ENCODE peak calls at places on chromosomes 13 and 19, in four cellular contexts. One of them, this sample, is unnamed.
A peak's percentile ranks its signal among the peaks of the same experiment; 100 is the strongest.

GRCh38 chr19:15429825-15430467 is 11.2 kb upstream of the AKAP8L start:
- DNase-seq in AG09309: no peak
- DNase-seq in activated B cell treated with CpG ODN at 0.5 μM for 24 hours: no peak
- DNase-seq in heart left ventricle: peak; percentile 22
- DNase-seq in this sample: no peak

GRCh38 chr19:35004517-35005255 is 4.6 kb downstream of the GRAMD1A start:
- DNase-seq in AG09309: no peak
- DNase-seq in activated B cell treated with CpG ODN at 0.5 μM for 24 hours: no peak
- DNase-seq in heart left ventricle: peak; percentile 22
- DNase-seq in this sample: no peak

GRCh38 chr13:43240278-43240677 is 216.9 kb downstream of the DNAJC15 start:
- DNase-seq in AG09309: no peak
- DNase-seq in activated B cell treated with CpG ODN at 0.5 μM for 24 hours: no peak
- DNase-seq in heart left ventricle: no peak
- DNase-seq in this sample: no peak

GRCh38 chr13:34302596-34302995 is 484.6 kb downstream of the RFC3 start:
- DNase-seq in AG09309: no peak
- DNase-seq in activated B cell treated with CpG ODN at 0.5 μM for 24 hours: no peak
- DNase-seq in heart left ventricle: no peak
- DNase-seq in this sample: no peak

GRCh38 chr19:662962-663681 is at the start of gene RNF126:
- DNase-seq in AG09309: peak; percentile 51
- DNase-seq in activated B cell treated with CpG ODN at 0.5 μM for 24 hours: peak; percentile 90
- DNase-seq in heart left ventricle: peak; percentile 94
- DNase-seq in this sample: peak; percentile 84

GRCh38 chr13:39835253-39835652 is 179.8 kb downstream of the COG6 start:
- DNase-seq in AG09309: no peak
- DNase-seq in activated B cell treated with CpG ODN at 0.5 μM for 24 hours: no peak
- DNase-seq in heart left ventricle: no peak
- DNase-seq in this sample: no peak

GRCh38 chr19:6802336-6803035 is 30.0 kb downstream of the VAV1 start:
- DNase-seq in AG09309: no peak
- DNase-seq in activated B cell treated with CpG ODN at 0.5 μM for 24 hours: peak; percentile 64
- DNase-seq in heart left ventricle: peak; percentile 59
- DNase-seq in this sample: no peak

GRCh38 chr13:101785858-101786257 is 333.4 kb downstream of the ITGBL1 start:
- DNase-seq in AG09309: no peak
- DNase-seq in activated B cell treated with CpG ODN at 0.5 μM for 24 hours: no peak
- DNase-seq in heart left ventricle: peak; percentile 42
- DNase-seq in this sample: no peak

GRCh38 chr19:18635831-18636182 is 1.0 kb upstream of the KLHL26 start:
- DNase-seq in AG09309: no peak
- DNase-seq in activated B cell treated with CpG ODN at 0.5 μM for 24 hours: no peak
- DNase-seq in heart left ventricle: no peak
- DNase-seq in this sample: no peak

GRCh38 chr13:107339209-107339608 is 771.3 kb upstream of the ARGLU1 start:
- DNase-seq in AG09309: no peak
- DNase-seq in activated B cell treated with CpG ODN at 0.5 μM for 24 hours: no peak
- DNase-seq in heart left ventricle: no peak
- DNase-seq in this sample: no peak

GRCh38 chr13:94556016-94556415 is 39.9 kb downstream of the TGDS start:
- DNase-seq in AG09309: no peak
- DNase-seq in activated B cell treated with CpG ODN at 0.5 μM for 24 hours: no peak
- DNase-seq in heart left ventricle: no peak
- DNase-seq in this sample: no peak
- TF ChIP-seq CTCF in AG09309: no peak
- TF ChIP-seq CTCF in activated B cell treated with CpG ODN at 0.5 μM for 24 hours: no peak
- TF ChIP-seq CTCF in heart left ventricle: no peak
- TF ChIP-seq CTCF in this sample: no peak

DNA sequence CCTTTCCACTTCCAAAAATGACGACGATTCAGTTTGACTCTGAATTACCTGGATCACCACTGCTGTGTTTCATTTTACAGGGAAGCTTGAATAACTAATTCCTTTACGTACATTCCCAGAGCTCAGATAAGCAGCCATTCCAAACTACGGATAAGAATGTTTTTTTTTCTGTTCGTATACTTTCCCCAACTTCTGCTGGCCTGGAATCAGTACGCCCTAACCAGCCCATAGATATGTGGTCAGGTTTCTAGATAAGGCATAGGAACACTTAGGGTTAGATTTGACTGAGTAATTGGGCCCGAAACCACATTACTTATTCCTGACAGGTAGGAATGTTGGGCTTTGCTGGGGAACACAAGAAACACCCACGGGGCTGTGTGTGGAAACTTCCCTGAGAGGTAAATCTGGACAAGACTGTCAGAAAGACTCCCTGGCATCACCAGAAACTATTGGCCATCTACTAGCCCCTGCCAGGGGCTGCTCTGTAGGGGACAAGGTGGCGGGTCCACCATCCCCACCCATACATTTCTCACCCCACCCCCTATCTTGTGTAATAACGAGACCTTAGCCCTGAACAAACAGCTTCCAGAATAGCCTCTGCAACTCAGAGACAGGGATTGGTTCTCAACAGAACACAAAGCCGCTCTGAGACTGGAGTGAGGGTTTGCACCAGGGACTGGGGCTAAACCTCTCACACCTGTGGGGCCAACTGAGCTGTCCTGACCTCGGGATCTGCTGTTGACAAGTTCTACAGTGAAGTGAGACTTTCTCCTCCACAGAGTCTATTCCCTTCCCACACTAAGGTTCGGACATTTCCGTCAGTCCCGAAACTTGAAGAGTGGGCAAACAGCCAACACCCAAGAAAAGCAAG is 15.6 kb downstream of the RHPN2 start:
- DNase-seq in AG09309: no peak
- DNase-seq in activated B cell treated with CpG ODN at 0.5 μM for 24 hours: no peak
- DNase-seq in heart left ventricle: no peak
- DNase-seq in this sample: no peak
- TF ChIP-seq CTCF in AG09309: no peak
- TF ChIP-seq CTCF in activated B cell treated with CpG ODN at 0.5 μM for 24 hours: no peak
- TF ChIP-seq CTCF in heart left ventricle: no peak
- TF ChIP-seq CTCF in this sample: no peak

DNA sequence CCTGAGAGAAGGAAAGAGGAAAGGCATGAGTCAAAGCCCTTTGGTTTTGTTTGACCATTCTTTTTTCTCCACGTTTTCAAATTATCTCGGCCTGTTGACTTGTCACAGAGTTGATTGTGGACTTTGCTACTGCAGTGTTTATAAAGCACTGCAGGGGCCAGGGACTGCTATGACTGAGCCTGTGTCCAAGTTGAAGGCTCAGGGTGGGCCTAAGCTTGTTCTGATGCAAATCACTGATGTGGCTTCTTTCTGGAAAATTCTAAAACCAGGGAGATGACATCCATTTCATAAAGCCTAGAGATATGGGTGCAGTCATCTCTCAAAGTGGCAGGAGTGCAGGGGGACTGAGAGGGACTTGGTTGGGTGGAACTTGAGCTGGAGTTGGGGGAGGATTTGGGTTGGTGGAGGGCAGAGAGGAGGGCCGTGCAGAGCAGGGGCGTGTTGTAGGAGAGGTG is 1.2 kb upstream of the CXCL17 start:
- DNase-seq in AG09309: no peak
- DNase-seq in activated B cell treated with CpG ODN at 0.5 μM for 24 hours: no peak
- DNase-seq in heart left ventricle: no peak
- DNase-seq in this sample: no peak
- TF ChIP-seq CTCF in AG09309: no peak
- TF ChIP-seq CTCF in activated B cell treated with CpG ODN at 0.5 μM for 24 hours: no peak
- TF ChIP-seq CTCF in heart left ventricle: no peak
- TF ChIP-seq CTCF in this sample: no peak

GRCh38 chr19:52981329-52981728 is 18.6 kb upstream of the ZNF816 start:
- DNase-seq in AG09309: no peak
- DNase-seq in activated B cell treated with CpG ODN at 0.5 μM for 24 hours: no peak
- DNase-seq in heart left ventricle: no peak
- DNase-seq in this sample: no peak
- TF ChIP-seq CTCF in AG09309: no peak
- TF ChIP-seq CTCF in activated B cell treated with CpG ODN at 0.5 μM for 24 hours: no peak
- TF ChIP-seq CTCF in heart left ventricle: no peak
- TF ChIP-seq CTCF in this sample: no peak

GRCh38 chr19:10207026-10207425 is 12.3 kb upstream of the DNMT1 start:
- DNase-seq in AG09309: no peak
- DNase-seq in activated B cell treated with CpG ODN at 0.5 μM for 24 hours: no peak
- DNase-seq in heart left ventricle: no peak
- DNase-seq in this sample: no peak
- TF ChIP-seq CTCF in AG09309: no peak
- TF ChIP-seq CTCF in activated B cell treated with CpG ODN at 0.5 μM for 24 hours: no peak
- TF ChIP-seq CTCF in heart left ventricle: no peak
- TF ChIP-seq CTCF in this sample: no peak

GRCh38 chr19:52570005-52570861 is at the start of gene ZNF701:
- DNase-seq in AG09309: peak; percentile 52
- DNase-seq in activated B cell treated with CpG ODN at 0.5 μM for 24 hours: peak; percentile 98
- DNase-seq in heart left ventricle: peak; percentile 96
- DNase-seq in this sample: peak; percentile 97
- TF ChIP-seq CTCF in AG09309: no peak
- TF ChIP-seq CTCF in activated B cell treated with CpG ODN at 0.5 μM for 24 hours: no peak
- TF ChIP-seq CTCF in heart left ventricle: peak; percentile 31
- TF ChIP-seq CTCF in this sample: peak; percentile 25

GRCh38 chr19:27776020-27776419 is 1436.9 kb downstream of the UQCRFS1 start:
- DNase-seq in AG09309: no peak
- DNase-seq in activated B cell treated with CpG ODN at 0.5 μM for 24 hours: no peak
- DNase-seq in heart left ventricle: no peak
- DNase-seq in this sample: no peak
- TF ChIP-seq CTCF in AG09309: peak; percentile 31
- TF ChIP-seq CTCF in activated B cell treated with CpG ODN at 0.5 μM for 24 hours: no peak
- TF ChIP-seq CTCF in heart left ventricle: no peak
- TF ChIP-seq CTCF in this sample: no peak

DNA sequence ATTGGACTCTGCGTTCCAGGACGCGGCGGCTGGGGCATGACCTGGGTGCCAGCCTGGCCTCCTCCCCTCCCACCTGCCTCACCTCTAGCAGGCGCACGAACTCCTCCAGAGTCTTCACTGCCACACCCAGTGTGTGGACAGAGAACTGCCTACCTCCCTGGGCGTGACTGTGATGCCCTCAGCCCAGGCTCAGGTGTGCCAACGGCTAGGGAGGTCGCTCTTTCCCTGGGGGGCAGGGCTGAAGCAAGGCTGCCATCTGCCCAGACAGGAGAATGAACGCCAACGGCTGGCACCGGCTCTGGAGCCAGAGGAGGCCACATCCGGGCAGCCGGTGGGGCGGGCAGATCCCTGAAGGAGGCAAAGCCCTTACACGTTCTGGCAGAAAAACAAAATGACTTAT is 11.3 kb downstream of the NANOS3 start:
- DNase-seq in AG09309: no peak
- DNase-seq in activated B cell treated with CpG ODN at 0.5 μM for 24 hours: no peak
- DNase-seq in heart left ventricle: no peak
- DNase-seq in this sample: no peak
- TF ChIP-seq CTCF in AG09309: no peak
- TF ChIP-seq CTCF in activated B cell treated with CpG ODN at 0.5 μM for 24 hours: no peak
- TF ChIP-seq CTCF in heart left ventricle: no peak
- TF ChIP-seq CTCF in this sample: no peak

GRCh38 chr19:49552749-49553148 is 24.9 kb downstream of the RCN3 start:
- DNase-seq in AG09309: no peak
- DNase-seq in activated B cell treated with CpG ODN at 0.5 μM for 24 hours: no peak
- DNase-seq in heart left ventricle: no peak
- DNase-seq in this sample: no peak
- TF ChIP-seq CTCF in AG09309: no peak
- TF ChIP-seq CTCF in activated B cell treated with CpG ODN at 0.5 μM for 24 hours: no peak
- TF ChIP-seq CTCF in heart left ventricle: no peak
- TF ChIP-seq CTCF in this sample: no peak

GRCh38 chr19:36898422-36898821 is 17.7 kb downstream of the ZNF829 start:
- DNase-seq in AG09309: no peak
- DNase-seq in activated B cell treated with CpG ODN at 0.5 μM for 24 hours: no peak
- DNase-seq in heart left ventricle: no peak
- DNase-seq in this sample: no peak
- TF ChIP-seq CTCF in AG09309: no peak
- TF ChIP-seq CTCF in activated B cell treated with CpG ODN at 0.5 μM for 24 hours: no peak
- TF ChIP-seq CTCF in heart left ventricle: no peak
- TF ChIP-seq CTCF in this sample: no peak